ENCODE peak calls at places on chromosomes 2 and 18, in seven cellular contexts. One of them, this sample, is unnamed.

GRCh38 chr2:106193977-106194778 is at the start of gene UXS1:
- DNase-seq in Karpas-422: peak
- DNase-seq in activated T-cell treated with anti-CD3 and anti-CD28 coated beads for 48 hours: peak
- DNase-seq in nephron progenitor cell: peak
- DNase-seq in CD8-positive, alpha-beta memory T cell: peak
- DNase-seq in left cardiac atrium: peak
- DNase-seq in T1000: peak
- DNase-seq in this sample: peak

GRCh38 chr2:216857131-216857550 is 2.7 kb downstream of the TNP1 start:
- DNase-seq in Karpas-422: no peak
- DNase-seq in activated T-cell treated with anti-CD3 and anti-CD28 coated beads for 48 hours: peak
- DNase-seq in nephron progenitor cell: no peak
- DNase-seq in CD8-positive, alpha-beta memory T cell: no peak
- DNase-seq in left cardiac atrium: no peak
- DNase-seq in T1000: no peak
- DNase-seq in this sample: no peak

GRCh38 chr2:197372582-197372981 is 62.0 kb upstream of the ANKRD44 start:
- DNase-seq in Karpas-422: no peak
- DNase-seq in activated T-cell treated with anti-CD3 and anti-CD28 coated beads for 48 hours: no peak
- DNase-seq in nephron progenitor cell: no peak
- DNase-seq in CD8-positive, alpha-beta memory T cell: no peak
- DNase-seq in left cardiac atrium: no peak
- DNase-seq in T1000: no peak
- DNase-seq in this sample: no peak

GRCh38 chr18:46559296-46559695 is 97.7 kb downstream of the LOXHD1 start:
- DNase-seq in Karpas-422: no peak
- DNase-seq in activated T-cell treated with anti-CD3 and anti-CD28 coated beads for 48 hours: no peak
- DNase-seq in nephron progenitor cell: no peak
- DNase-seq in CD8-positive, alpha-beta memory T cell: no peak
- DNase-seq in left cardiac atrium: no peak
- DNase-seq in T1000: no peak
- DNase-seq in this sample: no peak

GRCh38 chr18:49241852-49242251 is 218.6 kb downstream of the DYM start:
- DNase-seq in Karpas-422: no peak
- DNase-seq in activated T-cell treated with anti-CD3 and anti-CD28 coated beads for 48 hours: no peak
- DNase-seq in nephron progenitor cell: no peak
- DNase-seq in CD8-positive, alpha-beta memory T cell: no peak
- DNase-seq in left cardiac atrium: no peak
- DNase-seq in T1000: no peak
- DNase-seq in this sample: no peak

GRCh38 chr2:20599001-20599600 is 51.8 kb downstream of the HS1BP3 start:
- DNase-seq in Karpas-422: no peak
- DNase-seq in activated T-cell treated with anti-CD3 and anti-CD28 coated beads for 48 hours: no peak
- DNase-seq in nephron progenitor cell: no peak
- DNase-seq in CD8-positive, alpha-beta memory T cell: no peak
- DNase-seq in left cardiac atrium: peak
- DNase-seq in T1000: no peak
- DNase-seq in this sample: no peak

GRCh38 chr2:146754606-146755005 is 1090.2 kb upstream of the ACVR2A start:
- DNase-seq in Karpas-422: no peak
- DNase-seq in activated T-cell treated with anti-CD3 and anti-CD28 coated beads for 48 hours: no peak
- DNase-seq in nephron progenitor cell: no peak
- DNase-seq in CD8-positive, alpha-beta memory T cell: no peak
- DNase-seq in left cardiac atrium: no peak
- DNase-seq in T1000: no peak
- DNase-seq in this sample: no peak

GRCh38 chr2:133438026-133438425 is 130.2 kb downstream of the NCKAP5 start:
- DNase-seq in Karpas-422: no peak
- DNase-seq in activated T-cell treated with anti-CD3 and anti-CD28 coated beads for 48 hours: no peak
- DNase-seq in nephron progenitor cell: no peak
- DNase-seq in CD8-positive, alpha-beta memory T cell: no peak
- DNase-seq in left cardiac atrium: no peak
- DNase-seq in T1000: no peak
- DNase-seq in this sample: no peak

GRCh38 chr2:85272357-85272756 is 55.4 kb downstream of the TGOLN2 start:
- DNase-seq in Karpas-422: no peak
- DNase-seq in activated T-cell treated with anti-CD3 and anti-CD28 coated beads for 48 hours: no peak
- DNase-seq in nephron progenitor cell: no peak
- DNase-seq in CD8-positive, alpha-beta memory T cell: no peak
- DNase-seq in left cardiac atrium: no peak
- DNase-seq in T1000: no peak
- DNase-seq in this sample: no peak

GRCh38 chr2:203427061-203427460 is 98.9 kb downstream of the ABI2 start:
- DNase-seq in Karpas-422: no peak
- DNase-seq in activated T-cell treated with anti-CD3 and anti-CD28 coated beads for 48 hours: no peak
- DNase-seq in nephron progenitor cell: no peak
- DNase-seq in CD8-positive, alpha-beta memory T cell: no peak
- DNase-seq in left cardiac atrium: no peak
- DNase-seq in T1000: no peak
- DNase-seq in this sample: no peak

GRCh38 chr2:107747964-107748583 is 78.6 kb upstream of the RGPD4 start:
- DNase-seq in Karpas-422: no peak
- DNase-seq in activated T-cell treated with anti-CD3 and anti-CD28 coated beads for 48 hours: no peak
- DNase-seq in nephron progenitor cell: no peak
- DNase-seq in CD8-positive, alpha-beta memory T cell: no peak
- DNase-seq in left cardiac atrium: no peak
- DNase-seq in T1000: no peak
- DNase-seq in this sample: no peak

GRCh38 chr2:232329716-232330067 is 48.9 kb upstream of the ALPP start:
- DNase-seq in Karpas-422: no peak
- DNase-seq in activated T-cell treated with anti-CD3 and anti-CD28 coated beads for 48 hours: no peak
- DNase-seq in nephron progenitor cell: no peak
- DNase-seq in CD8-positive, alpha-beta memory T cell: no peak
- DNase-seq in left cardiac atrium: peak
- DNase-seq in T1000: no peak
- DNase-seq in this sample: no peak

GRCh38 chr2:37837576-37838335 is 87.3 kb upstream of the RMDN2 start:
- DNase-seq in Karpas-422: no peak
- DNase-seq in activated T-cell treated with anti-CD3 and anti-CD28 coated beads for 48 hours: no peak
- DNase-seq in nephron progenitor cell: no peak
- DNase-seq in CD8-positive, alpha-beta memory T cell: no peak
- DNase-seq in left cardiac atrium: peak
- DNase-seq in T1000: no peak
- DNase-seq in this sample: no peak

GRCh38 chr2:127622561-127623387 is 23.2 kb upstream of the GPR17 start:
- DNase-seq in Karpas-422: no peak
- DNase-seq in activated T-cell treated with anti-CD3 and anti-CD28 coated beads for 48 hours: no peak
- DNase-seq in nephron progenitor cell: no peak
- DNase-seq in CD8-positive, alpha-beta memory T cell: no peak
- DNase-seq in left cardiac atrium: peak
- DNase-seq in T1000: no peak
- DNase-seq in this sample: no peak

GRCh38 chr2:2095360-2096093 is 235.5 kb downstream of the MYT1L start:
- DNase-seq in Karpas-422: peak
- DNase-seq in activated T-cell treated with anti-CD3 and anti-CD28 coated beads for 48 hours: no peak
- DNase-seq in nephron progenitor cell: no peak
- DNase-seq in CD8-positive, alpha-beta memory T cell: no peak
- DNase-seq in left cardiac atrium: no peak
- DNase-seq in T1000: no peak
- DNase-seq in this sample: no peak